ENCODE peak calls at places on chromosomes 4 and X, in seven cellular contexts. K is astrocyte of the spinal cord, I is lung, X is GM13977, R is uterus, Y is dorsolateral prefrontal cortex, M is heart right ventricle. A is an unnamed sample.

GRCh38 chr4:13891544-13891939 is 264.0 kb upstream of the BOD1L1 start:
- DNase-seq in R (no peak), X (no peak), Y (no peak), K (peak; percentile 80), M (no peak), I (no peak), A (no peak)

GRCh38 chr4:151395873-151396272 is 13.1 kb upstream of the FHIP1A start:
- DNase-seq in R (no peak), Y (no peak), I (no peak), K (no peak), M (no peak), X (no peak), A (no peak)

GRCh38 chr4:1278336-1278670 is 11.4 kb upstream of the MAEA start:
- DNase-seq in Y (no peak), R (no peak), X (no peak), K (no peak), M (no peak), I (no peak), A (no peak)

GRCh38 chr4:55910140-55910539 is 38.6 kb upstream of the CEP135 start:
- DNase-seq in K (peak; percentile 34), Y (no peak), I (no peak), R (no peak), X (no peak), M (no peak), A (no peak)

GRCh38 chr4:47106561-47106960 is 75.2 kb downstream of the GABRB1 start:
- DNase-seq in Y (no peak), M (no peak), I (no peak), R (no peak), K (no peak), X (no peak), A (no peak)

GRCh38 chr4:169225058-169225751 is 45.6 kb downstream of the SH3RF1 start:
- DNase-seq in I (no peak), Y (no peak), R (no peak), M (no peak), X (no peak), K (peak; percentile 93), A (no peak)

GRCh38 chr4:82678046-82678445 is 116.3 kb upstream of the TMEM150C start:
- DNase-seq in K (no peak), I (no peak), R (no peak), X (no peak), M (no peak), Y (no peak), A (no peak)

GRCh38 chr4:24655326-24655725 is 71.0 kb upstream of the DHX15 start:
- DNase-seq in M (no peak), Y (no peak), I (no peak), K (no peak), R (no peak), X (no peak), A (no peak)

GRCh38 chrX:40962793-40963407 is 122.3 kb upstream of the USP9X start:
- DNase-seq in I (no peak), M (no peak), K (no peak), X (no peak), Y (no peak), R (no peak), A (no peak)

GRCh38 chr4:7068279-7068842 is 497 bp upstream of the GRPEL1 start:
- DNase-seq in I (no peak), M (no peak), K (no peak), R (no peak), X (no peak), Y (no peak), A (no peak)
- TF ChIP-seq CTCF in I (no peak), M (peak; percentile 5), K (peak; percentile 6), R (peak; percentile 7), X (no peak), Y (peak; percentile 51), A (no peak)

DNA sequence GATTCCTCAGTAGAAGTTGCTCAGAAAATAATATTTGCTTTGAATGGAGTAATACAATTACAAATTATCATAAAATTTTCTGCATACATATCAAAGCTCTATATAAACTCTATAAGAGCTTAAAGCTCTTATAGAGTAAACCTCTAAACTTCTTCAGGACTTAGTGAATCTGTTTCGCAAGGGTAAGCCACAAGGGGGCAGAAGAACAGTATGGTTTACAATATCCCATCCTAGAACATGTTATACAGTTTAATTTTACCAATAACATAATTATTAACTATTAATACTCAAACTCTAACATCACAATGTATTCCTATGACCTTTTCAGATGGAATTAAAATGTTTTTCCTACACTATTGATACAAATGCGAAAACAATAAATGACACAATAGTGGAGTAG is 33.8 kb upstream of the SPANXN1 start:
- DNase-seq in K (peak; percentile 3), M (no peak), I (no peak), Y (no peak), X (no peak), R (no peak), A (no peak)
- TF ChIP-seq CTCF in K (peak; percentile 28), M (peak; percentile 51), I (no peak), Y (peak; percentile 52), X (peak; percentile 59), R (no peak), A (peak; percentile 19)

GRCh38 chrX:70042399-70043371 is 7.1 kb downstream of the AWAT2 start:
- DNase-seq in Y (no peak), X (no peak), I (no peak), M (no peak), R (no peak), K (no peak), A (no peak)
- TF ChIP-seq CTCF in Y (no peak), X (no peak), I (no peak), M (no peak), R (no peak), K (no peak), A (no peak)

GRCh38 chr4:184444215-184444952 is 30.0 kb downstream of the IRF2 start:
- DNase-seq in M (no peak), Y (no peak), I (no peak), K (peak; percentile 29), X (no peak), R (no peak), A (no peak)
- TF ChIP-seq CTCF in M (no peak), Y (no peak), I (no peak), K (no peak), X (no peak), R (no peak), A (no peak)